ENCODE peak calls at places on chromosomes 12 and 14, in four cellular contexts. W is IMR-90, R is endothelial cell of umbilical vein, S is PC-3. V is an unnamed sample.

GRCh38 chr12:117189725-117190209 is 503 bp downstream of the FBXO21 start:
- DNase-seq in R (peak), S (peak), W (peak), V (peak)

GRCh38 chr14:101446387-101446969 is 114.8 kb upstream of the DIO3 start:
- DNase-seq in S (no peak), R (no peak), W (no peak), V (no peak)

GRCh38 chr14:67418368-67419174 is 6.6 kb upstream of the PLEK2 start:
- DNase-seq in R (peak), W (peak), S (peak), V (peak)

GRCh38 chr14:48814562-48814961 is 771.6 kb downstream of the RPS29 start:
- DNase-seq in W (no peak), S (no peak), R (no peak), V (no peak)

GRCh38 chr14:24952851-24953666 is 96.9 kb downstream of the STXBP6 start:
- DNase-seq in R (no peak), W (peak), S (peak), V (no peak)

GRCh38 chr12:113889806-113890581 is 76.1 kb downstream of the RBM19 start:
- DNase-seq in S (no peak), W (no peak), R (no peak), V (no peak)

GRCh38 chr14:36671149-36671548 is 9.5 kb downstream of the PAX9 start:
- DNase-seq in R (no peak), S (no peak), W (no peak), V (no peak)

GRCh38 chr12:87982208-87982607 is 47.0 kb downstream of the C12orf50 start:
- DNase-seq in W (peak), S (no peak), R (no peak), V (no peak)

GRCh38 chr14:53226553-53226952 is 73.4 kb upstream of the DDHD1 start:
- DNase-seq in S (no peak), R (no peak), W (peak), V (no peak)

GRCh38 chr14:65321370-65321875 is 91.1 kb upstream of the FUT8 start:
- DNase-seq in S (peak), R (no peak), W (no peak), V (no peak)

GRCh38 chr14:66827182-66827581 is 319.2 kb downstream of the GPHN start:
- DNase-seq in W (no peak), R (no peak), S (no peak), V (no peak)

GRCh38 chr14:93032301-93032929 is 83.3 kb downstream of the ITPK1 start:
- DNase-seq in R (no peak), S (peak), W (no peak), V (no peak)